ENCODE peak calls at places on chromosome 3, in four cellular contexts. W is K562, D is HepG2, R is A549. T is an unnamed sample.

GRCh38 chr3:102354818-102355515 is 79.8 kb upstream of the ZPLD1 start:
- DNase-seq in W (no peak), D (no peak), R (no peak), T (no peak)

GRCh38 chr3:120555661-120556509 is 40.3 kb upstream of the NDUFB4 start:
- DNase-seq in W (no peak), D (no peak), R (no peak), T (no peak)

GRCh38 chr3:185063431-185063830 is 89.4 kb downstream of the C3orf70 start:
- DNase-seq in W (no peak), D (no peak), R (no peak), T (no peak)

GRCh38 chr3:134132961-134133360 is 103.2 kb upstream of the SLCO2A1 start:
- DNase-seq in W (no peak), D (no peak), R (no peak), T (no peak)

GRCh38 chr3:65342084-65342683 is 654.4 kb upstream of the ADAMTS9 start:
- DNase-seq in W (peak; percentile 61), D (peak; percentile 35), R (peak; percentile 20), T (peak; percentile 87)

GRCh38 chr3:144840866-144841265 is 869.2 kb downstream of the DIPK2A start:
- DNase-seq in W (no peak), D (no peak), R (no peak), T (no peak)

GRCh38 chr3:41318520-41318919 is 119.2 kb downstream of the CTNNB1 start:
- DNase-seq in W (no peak), D (peak; percentile 38), R (no peak), T (no peak)

GRCh38 chr3:47482411-47482810 is 6.7 kb upstream of the SCAP start:
- DNase-seq in W (peak; percentile 26), D (no peak), R (no peak), T (no peak)

GRCh38 chr3:18098960-18099587 is 326.1 kb downstream of the SATB1 start:
- DNase-seq in W (no peak), D (no peak), R (peak; percentile 60), T (no peak)

GRCh38 chr3:152232679-152233078 is 36.0 kb upstream of the MBNL1 start:
- DNase-seq in W (no peak), D (no peak), R (no peak), T (no peak)

GRCh38 chr3:141336672-141337522 is 31.4 kb upstream of the ZBTB38 start:
- DNase-seq in W (no peak), D (peak; percentile 56), R (no peak), T (no peak)

GRCh38 chr3:2765002-2765579 is 345.1 kb downstream of the IL5RA start:
- DNase-seq in W (no peak), D (peak; percentile 9), R (no peak), T (no peak)

GRCh38 chr3:78918361-78919020 is 849.3 kb downstream of the ROBO1 start:
- DNase-seq in W (no peak), D (no peak), R (no peak), T (no peak)

GRCh38 chr3:67094769-67095168 is 96.7 kb downstream of the KBTBD8 start:
- DNase-seq in W (no peak), D (no peak), R (no peak), T (no peak)

GRCh38 chr3:111070772-111071256 is 802 bp upstream of the NECTIN3 start:
- DNase-seq in W (peak; percentile 4), D (peak; percentile 5), R (peak; percentile 46), T (no peak)

GRCh38 chr3:149770246-149770645 is 18.0 kb upstream of the COMMD2 start:
- DNase-seq in W (no peak), D (no peak), R (no peak), T (no peak)

GRCh38 chr3:149772861-149773260 is 19.5 kb downstream of the ANKUB1 start:
- DNase-seq in W (no peak), D (no peak), R (no peak), T (no peak)

GRCh38 chr3:149767720-149768119 is 15.4 kb upstream of the COMMD2 start:
- DNase-seq in W (no peak), D (peak; percentile 18), R (no peak), T (no peak)

GRCh38 chr3:149768704-149769103 is 16.4 kb upstream of the COMMD2 start:
- DNase-seq in W (no peak), D (no peak), R (no peak), T (no peak)

GRCh38 chr3:149771652-149772271 is 19.5 kb upstream of the COMMD2 start:
- DNase-seq in W (peak; percentile 55), D (peak; percentile 25), R (peak; percentile 67), T (peak; percentile 74)
- TF ChIP-seq HMGXB4 in W (no peak), D (no peak), R (no peak), T (no peak)

DNA sequence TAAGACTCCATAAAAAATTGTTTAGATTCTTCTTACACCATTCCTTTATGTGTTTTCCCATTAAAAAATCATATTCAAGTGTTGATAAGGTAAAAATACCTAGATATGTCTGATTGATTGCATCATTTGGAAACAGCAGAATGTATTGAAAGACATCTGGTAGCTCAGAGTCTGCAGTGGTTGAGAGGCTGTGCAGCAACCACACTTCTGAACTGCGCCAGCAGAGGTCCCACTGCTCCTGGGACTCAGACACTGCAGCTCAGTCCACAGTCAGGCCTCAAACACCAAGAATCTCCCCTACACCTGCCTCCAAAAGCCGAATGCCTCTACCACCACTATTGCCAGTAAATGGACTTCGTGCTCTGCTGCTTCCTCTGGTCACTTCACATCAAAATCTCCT is 176.9 kb upstream of the LMCD1 start:
- DNase-seq in W (no peak), D (peak; percentile 27), R (peak; percentile 25), T (peak; percentile 64)
- TF ChIP-seq HMGXB4 in W (no peak), D (no peak), R (no peak), T (no peak)

GRCh38 chr3:172042136-172042535 is 2.8 kb downstream of the FNDC3B start:
- DNase-seq in W (no peak), D (no peak), R (no peak), T (no peak)
- TF ChIP-seq HMGXB4 in W (no peak), D (no peak), R (no peak), T (no peak)

GRCh38 chr3:27310693-27311092 is 58.5 kb downstream of the NEK10 start:
- DNase-seq in W (no peak), D (no peak), R (no peak), T (no peak)

GRCh38 chr3:27311400-27311799 is 57.8 kb downstream of the NEK10 start:
- DNase-seq in W (no peak), D (peak; percentile 27), R (peak; percentile 60), T (no peak)

GRCh38 chr3:27315003-27315402 is 54.2 kb downstream of the NEK10 start:
- DNase-seq in W (no peak), D (no peak), R (no peak), T (no peak)

GRCh38 chr3:27307566-27307965 is 61.6 kb downstream of the NEK10 start:
- DNase-seq in W (no peak), D (no peak), R (no peak), T (no peak)

DNA sequence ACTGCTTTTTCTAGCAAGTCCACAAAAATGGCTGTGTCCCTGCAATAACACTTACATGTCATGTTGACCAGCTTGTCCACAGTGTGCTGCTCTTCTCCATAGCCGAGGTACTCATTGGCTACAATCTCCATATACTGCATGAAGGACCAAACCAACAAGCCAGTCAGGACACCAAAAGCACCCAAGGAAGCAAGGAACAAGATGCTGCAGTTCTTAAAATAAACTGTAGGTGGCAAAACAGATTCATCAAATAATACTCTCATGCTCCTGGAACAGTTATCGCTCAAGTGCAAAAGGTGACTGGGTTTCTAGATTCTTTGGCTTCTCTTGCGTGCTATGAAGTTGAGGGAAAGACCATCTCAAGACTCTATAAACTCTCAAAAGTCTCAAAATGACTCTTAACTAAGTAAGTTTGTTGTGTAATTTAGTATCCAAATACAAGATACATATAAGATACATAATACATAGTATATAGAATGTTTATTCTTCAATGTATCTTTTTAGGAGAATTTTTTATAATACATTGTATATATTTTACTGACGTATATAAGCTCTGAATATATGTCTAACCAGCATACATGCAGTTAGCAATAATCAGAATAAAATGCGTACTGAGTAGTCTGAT is 57.0 kb downstream of the NEK10 start:
- DNase-seq in W (peak; percentile 25), D (peak; percentile 66), R (peak; percentile 59), T (no peak)
- TF ChIP-seq HMGXB4 in W (no peak), D (no peak), R (no peak), T (no peak)

GRCh38 chr3:83218383-83219200 is 1457.1 kb upstream of the GBE1 start:
- DNase-seq in W (peak; percentile 4), D (no peak), R (no peak), T (no peak)
- TF ChIP-seq HMGXB4 in W (no peak), D (no peak), R (no peak), T (no peak)

GRCh38 chr3:166029507-166029906 is 192.3 kb upstream of the BCHE start:
- DNase-seq in W (no peak), D (no peak), R (no peak), T (no peak)
- TF ChIP-seq HMGXB4 in W (no peak), D (no peak), R (no peak), T (no peak)

GRCh38 chr3:81485444-81485865 is 276.0 kb downstream of the GBE1 start:
- DNase-seq in W (no peak), D (no peak), R (no peak), T (no peak)
- TF ChIP-seq HMGXB4 in W (no peak), D (no peak), R (no peak), T (no peak)

GRCh38 chr3:68142331-68142887 is 488.0 kb upstream of the SUCLG2 start:
- DNase-seq in W (no peak), D (no peak), R (no peak), T (no peak)
- TF ChIP-seq HMGXB4 in W (no peak), D (no peak), R (no peak), T (no peak)

GRCh38 chr3:187360087-187360486 is 8.1 kb upstream of the RTP4 start:
- DNase-seq in W (no peak), D (no peak), R (no peak), T (no peak)
- TF ChIP-seq HMGXB4 in W (no peak), D (no peak), R (no peak), T (no peak)

GRCh38 chr3:85821130-85821756 is 862.5 kb downstream of the CADM2 start:
- DNase-seq in W (no peak), D (peak; percentile 23), R (peak; percentile 1), T (peak; percentile 59)
- TF ChIP-seq HMGXB4 in W (no peak), D (no peak), R (no peak), T (no peak)

T was measured in WTC11.